ENCODE peak calls at places on chromosomes 6 and 20, in ten cellular contexts. T is A172; O is pons; F is sigmoid colon; W is kidney tubule cell; A is activated CD4-positive, CD25-positive, alpha-beta regulatory T cell treated with anti-CD3 and anti-CD28 coated beads, Interleukin-2, amount 50 U/mL, for 72 hours; R is amniotic epithelial cell; G is anterior cingulate cortex; K is left colon; Y is foreskin fibroblast. E is an unnamed sample.

GRCh38 chr20:58981564-58982364 is 708 bp downstream of the NELFCD start:
- DNase-seq in T (no peak), O (no peak), F (no peak), W (peak; percentile 19), A (no peak), R (no peak), G (no peak), K (no peak), Y (no peak), E (no peak)

GRCh38 chr6:107735906-107736635 is 88.0 kb downstream of the SCML4 start:
- DNase-seq in T (no peak), O (no peak), F (no peak), W (no peak), A (no peak), R (no peak), G (no peak), K (no peak), Y (no peak), E (no peak)

GRCh38 chr6:147525519-147526209 is 17.2 kb downstream of the SAMD5 start:
- DNase-seq in T (no peak), O (no peak), F (no peak), W (no peak), A (no peak), R (no peak), G (no peak), K (no peak), Y (no peak), E (no peak)

GRCh38 chr6:128518531-128519131 is 1.8 kb downstream of the PTPRK start:
- DNase-seq in T (no peak), O (peak; percentile 62), F (no peak), W (no peak), A (no peak), R (no peak), G (no peak), K (no peak), Y (no peak), E (no peak)

GRCh38 chr6:132937466-132937906 is 123.1 kb downstream of the RPS12 start:
- DNase-seq in T (peak; percentile 31), O (peak; percentile 55), F (no peak), W (peak; percentile 68), A (no peak), R (peak; percentile 36), G (no peak), K (no peak), Y (no peak), E (no peak)

GRCh38 chr6:136914947-136915346 is 7.2 kb upstream of the SLC35D3 start:
- DNase-seq in T (no peak), O (no peak), F (no peak), W (no peak), A (no peak), R (no peak), G (no peak), K (no peak), Y (no peak), E (no peak)

GRCh38 chr6:48243071-48243470 is 132.1 kb upstream of the PTCHD4 start:
- DNase-seq in T (no peak), O (no peak), F (no peak), W (no peak), A (no peak), R (no peak), G (no peak), K (no peak), Y (no peak), E (no peak)

GRCh38 chr6:67766061-67766460 is 869.0 kb upstream of the ADGRB3 start:
- DNase-seq in T (peak; percentile 35), O (no peak), F (no peak), W (no peak), A (no peak), R (no peak), G (no peak), K (no peak), Y (peak; percentile 20), E (no peak)

GRCh38 chr20:8156603-8157079 is 24.6 kb downstream of the PLCB1 start:
- DNase-seq in T (no peak), O (no peak), F (no peak), W (peak; percentile 62), A (no peak), R (peak; percentile 24), G (no peak), K (no peak), Y (no peak), E (no peak)

GRCh38 chr20:63942250-63943006 is 13.8 kb downstream of the UCKL1 start:
- DNase-seq in T (peak; percentile 13), O (no peak), F (peak; percentile 65), W (no peak), A (no peak), R (peak; percentile 61), G (no peak), K (no peak), Y (no peak), E (peak; percentile 39)

GRCh38 chr6:116572162-116572561 is 858 bp downstream of the RWDD1 start:
- DNase-seq in T (no peak), O (no peak), F (peak; percentile 65), W (peak; percentile 52), A (no peak), R (peak; percentile 40), G (no peak), K (peak; percentile 59), Y (no peak), E (no peak)

GRCh38 chr20:46367967-46368901 is 38.2 kb downstream of the ELMO2 start:
- DNase-seq in T (peak; percentile 89), O (no peak), F (peak; percentile 63), W (peak; percentile 83), A (no peak), R (no peak), G (no peak), K (no peak), Y (no peak), E (no peak)

GRCh38 chr20:45221076-45221475 is at the start of gene SEMG2:
- DNase-seq in T (no peak), O (no peak), F (no peak), W (no peak), A (no peak), R (no peak), G (no peak), K (no peak), Y (no peak), E (no peak)

GRCh38 chr6:14436593-14436992 is 319.0 kb downstream of the CD83 start:
- DNase-seq in T (no peak), O (no peak), F (no peak), W (no peak), A (no peak), R (no peak), G (no peak), K (no peak), Y (no peak), E (no peak)

GRCh38 chr6:159169193-159169555 is at the start of gene FNDC1:
- DNase-seq in T (no peak), O (no peak), F (no peak), W (peak; percentile 22), A (peak; percentile 71), R (no peak), G (no peak), K (no peak), Y (no peak), E (peak; percentile 19)

GRCh38 chr6:113595921-113596376 is 261.2 kb upstream of the MARCKS start:
- DNase-seq in T (no peak), O (no peak), F (peak; percentile 83), W (no peak), A (no peak), R (peak; percentile 24), G (no peak), K (peak; percentile 39), Y (peak; percentile 70), E (no peak)

GRCh38 chr6:116444575-116444974 is 16.6 kb upstream of the CALHM6 start:
- DNase-seq in T (no peak), O (no peak), F (no peak), W (no peak), A (no peak), R (no peak), G (no peak), K (no peak), Y (no peak), E (no peak)

GRCh38 chr6:129486333-129486732 is 223.6 kb downstream of the ARHGAP18 start:
- DNase-seq in T (no peak), O (peak; percentile 28), F (no peak), W (no peak), A (no peak), R (no peak), G (no peak), K (no peak), Y (no peak), E (no peak)

GRCh38 chr20:23629017-23629541 is 8.7 kb downstream of the CST3 start:
- DNase-seq in T (peak; percentile 94), O (no peak), F (no peak), W (peak; percentile 93), A (no peak), R (peak; percentile 97), G (no peak), K (peak; percentile 81), Y (peak; percentile 77), E (no peak)

GRCh38 chr6:44161997-44162338 is 3.3 kb downstream of the CAPN11 start:
- DNase-seq in T (peak; percentile 65), O (no peak), F (no peak), W (peak; percentile 31), A (no peak), R (peak; percentile 58), G (no peak), K (no peak), Y (peak; percentile 30), E (no peak)

GRCh38 chr6:139520321-139520768 is 145.9 kb upstream of the CITED2 start:
- DNase-seq in T (peak; percentile 17), O (no peak), F (no peak), W (peak; percentile 44), A (no peak), R (peak; percentile 80), G (no peak), K (no peak), Y (no peak), E (no peak)

GRCh38 chr6:73927421-73927820 is 231.4 kb downstream of the CD109 start:
- DNase-seq in T (no peak), O (no peak), F (no peak), W (no peak), A (no peak), R (peak; percentile 10), G (no peak), K (no peak), Y (no peak), E (no peak)

GRCh38 chr6:683742-684440 is 9.0 kb downstream of the EXOC2 start:
- DNase-seq in T (no peak), O (no peak), F (no peak), W (no peak), A (no peak), R (peak; percentile 92), G (no peak), K (no peak), Y (peak; percentile 43), E (no peak)